ENCODE peak calls at places on chromosomes 11 and 22, in five cellular contexts. One of them, this sample, is unnamed.
A peak's percentile ranks its signal among the peaks of the same experiment; 100 is the strongest.

GRCh38 chr11:2509481-2510001 is 64.7 kb downstream of the KCNQ1 start:
- DNase-seq in GM20000: peak; percentile 3
- DNase-seq in dorsolateral prefrontal cortex: no peak
- DNase-seq in foreskin fibroblast: no peak
- DNase-seq in glutamatergic neuron: peak; percentile 14
- DNase-seq in this sample: no peak

GRCh38 chr11:72411623-72412532 is 22.5 kb downstream of the CLPB start:
- DNase-seq in glutamatergic neuron: peak; percentile 42
- DNase-seq in foreskin fibroblast: no peak
- DNase-seq in GM20000: peak; percentile 66
- DNase-seq in dorsolateral prefrontal cortex: no peak
- DNase-seq in this sample: no peak

GRCh38 chr11:76782526-76783293 is 446 bp upstream of the TSKU start:
- DNase-seq in GM20000: peak; percentile 77
- DNase-seq in dorsolateral prefrontal cortex: peak; percentile 57
- DNase-seq in foreskin fibroblast: peak; percentile 99
- DNase-seq in glutamatergic neuron: peak; percentile 97
- DNase-seq in this sample: peak; percentile 88

GRCh38 chr22:21866821-21867527 is 471 bp downstream of the MAPK1 start:
- DNase-seq in glutamatergic neuron: peak; percentile 18
- DNase-seq in GM20000: no peak
- DNase-seq in foreskin fibroblast: peak; percentile 38
- DNase-seq in dorsolateral prefrontal cortex: no peak
- DNase-seq in this sample: no peak

GRCh38 chr11:66981976-66982578 is 7.0 kb downstream of the C11orf86 start:
- DNase-seq in glutamatergic neuron: no peak
- DNase-seq in GM20000: no peak
- DNase-seq in foreskin fibroblast: peak; percentile 97
- DNase-seq in dorsolateral prefrontal cortex: peak; percentile 37
- DNase-seq in this sample: peak; percentile 53

GRCh38 chr11:76689313-76689712 is 18.8 kb upstream of the LRRC32 start:
- DNase-seq in glutamatergic neuron: no peak
- DNase-seq in dorsolateral prefrontal cortex: no peak
- DNase-seq in foreskin fibroblast: no peak
- DNase-seq in GM20000: no peak
- DNase-seq in this sample: no peak

GRCh38 chr11:46696212-46696558 is 4.2 kb downstream of the ARHGAP1 start:
- DNase-seq in GM20000: no peak
- DNase-seq in foreskin fibroblast: no peak
- DNase-seq in dorsolateral prefrontal cortex: peak; percentile 96
- DNase-seq in glutamatergic neuron: no peak
- DNase-seq in this sample: no peak

GRCh38 chr11:58787903-58788302 is 56.2 kb upstream of the GLYAT start:
- DNase-seq in GM20000: no peak
- DNase-seq in foreskin fibroblast: peak; percentile 34
- DNase-seq in dorsolateral prefrontal cortex: no peak
- DNase-seq in glutamatergic neuron: no peak
- DNase-seq in this sample: no peak

GRCh38 chr11:748007-748359 is 719 bp downstream of the TALDO1 start:
- DNase-seq in glutamatergic neuron: no peak
- DNase-seq in dorsolateral prefrontal cortex: no peak
- DNase-seq in GM20000: peak; percentile 31
- DNase-seq in foreskin fibroblast: peak; percentile 41
- DNase-seq in this sample: no peak

GRCh38 chr22:48948575-48949170 is 879.0 kb downstream of the BRD1 start:
- DNase-seq in foreskin fibroblast: no peak
- DNase-seq in dorsolateral prefrontal cortex: no peak
- DNase-seq in glutamatergic neuron: no peak
- DNase-seq in GM20000: no peak
- DNase-seq in this sample: no peak

GRCh38 chr11:19239039-19239438 is 1.7 kb downstream of the E2F8 start:
- DNase-seq in dorsolateral prefrontal cortex: no peak
- DNase-seq in GM20000: no peak
- DNase-seq in glutamatergic neuron: no peak
- DNase-seq in foreskin fibroblast: no peak
- DNase-seq in this sample: no peak

GRCh38 chr22:47395481-47395880 is 633.0 kb downstream of the TBC1D22A start:
- DNase-seq in foreskin fibroblast: no peak
- DNase-seq in dorsolateral prefrontal cortex: no peak
- DNase-seq in glutamatergic neuron: no peak
- DNase-seq in GM20000: no peak
- DNase-seq in this sample: no peak

GRCh38 chr11:2743427-2744110 is 43.8 kb upstream of the KCNQ1OT1 start:
- DNase-seq in GM20000: no peak
- DNase-seq in dorsolateral prefrontal cortex: no peak
- DNase-seq in glutamatergic neuron: peak; percentile 14
- DNase-seq in foreskin fibroblast: no peak
- DNase-seq in this sample: no peak

GRCh38 chr22:27913162-27913741 is 5.8 kb downstream of the PITPNB start:
- DNase-seq in glutamatergic neuron: no peak
- DNase-seq in foreskin fibroblast: no peak
- DNase-seq in GM20000: peak; percentile 11
- DNase-seq in dorsolateral prefrontal cortex: no peak
- DNase-seq in this sample: no peak

GRCh38 chr11:56172256-56172835 is 4.1 kb upstream of the OR5J2 start:
- DNase-seq in glutamatergic neuron: no peak
- DNase-seq in foreskin fibroblast: no peak
- DNase-seq in dorsolateral prefrontal cortex: no peak
- DNase-seq in GM20000: no peak
- DNase-seq in this sample: no peak

GRCh38 chr11:117259417-117259816 is 26.9 kb downstream of the RNF214 start:
- DNase-seq in foreskin fibroblast: peak; percentile 71
- DNase-seq in glutamatergic neuron: no peak
- DNase-seq in GM20000: no peak
- DNase-seq in dorsolateral prefrontal cortex: no peak
- DNase-seq in this sample: peak; percentile 57

GRCh38 chr22:37563153-37564081 is 3.1 kb downstream of the CDC42EP1 start:
- DNase-seq in glutamatergic neuron: no peak
- DNase-seq in dorsolateral prefrontal cortex: peak; percentile 70
- DNase-seq in foreskin fibroblast: peak; percentile 97
- DNase-seq in GM20000: no peak
- DNase-seq in this sample: peak; percentile 78

GRCh38 chr11:60955566-60955965 is 3.6 kb upstream of the SLC15A3 start:
- DNase-seq in foreskin fibroblast: no peak
- DNase-seq in glutamatergic neuron: no peak
- DNase-seq in GM20000: no peak
- DNase-seq in dorsolateral prefrontal cortex: no peak
- DNase-seq in this sample: no peak

GRCh38 chr11:57279131-57279530 is 42.1 kb upstream of the APLNR start:
- DNase-seq in GM20000: no peak
- DNase-seq in dorsolateral prefrontal cortex: no peak
- DNase-seq in foreskin fibroblast: peak; percentile 67
- DNase-seq in glutamatergic neuron: no peak
- DNase-seq in this sample: no peak

GRCh38 chr11:112718483-112718882 is 242.7 kb upstream of the NCAM1 start:
- DNase-seq in foreskin fibroblast: no peak
- DNase-seq in glutamatergic neuron: no peak
- DNase-seq in GM20000: no peak
- DNase-seq in dorsolateral prefrontal cortex: no peak
- DNase-seq in this sample: no peak

GRCh38 chr11:58998480-58999290 is 59.4 kb downstream of the GLYATL1 start:
- DNase-seq in GM20000: no peak
- DNase-seq in dorsolateral prefrontal cortex: no peak
- DNase-seq in foreskin fibroblast: no peak
- DNase-seq in glutamatergic neuron: no peak
- DNase-seq in this sample: no peak

GRCh38 chr11:2880646-2881045 is 4.9 kb downstream of the CDKN1C start:
- DNase-seq in GM20000: no peak
- DNase-seq in dorsolateral prefrontal cortex: no peak
- DNase-seq in foreskin fibroblast: no peak
- DNase-seq in glutamatergic neuron: no peak
- DNase-seq in this sample: no peak

GRCh38 chr22:24102366-24103200 is 78.7 kb upstream of the SUSD2 start:
- DNase-seq in dorsolateral prefrontal cortex: peak; percentile 5
- DNase-seq in foreskin fibroblast: no peak
- DNase-seq in glutamatergic neuron: no peak
- DNase-seq in GM20000: no peak
- DNase-seq in this sample: no peak

GRCh38 chr22:24099661-24100060 is 81.6 kb upstream of the SUSD2 start:
- DNase-seq in glutamatergic neuron: no peak
- DNase-seq in GM20000: no peak
- DNase-seq in dorsolateral prefrontal cortex: no peak
- DNase-seq in foreskin fibroblast: no peak
- DNase-seq in this sample: no peak

GRCh38 chr22:24104307-24105017 is 76.8 kb upstream of the SUSD2 start:
- DNase-seq in glutamatergic neuron: no peak
- DNase-seq in GM20000: no peak
- DNase-seq in dorsolateral prefrontal cortex: no peak
- DNase-seq in foreskin fibroblast: no peak
- DNase-seq in this sample: no peak

GRCh38 chr22:24105018-24105360 is 76.3 kb upstream of the SUSD2 start:
- DNase-seq in GM20000: no peak
- DNase-seq in glutamatergic neuron: no peak
- DNase-seq in foreskin fibroblast: peak; percentile 71
- DNase-seq in dorsolateral prefrontal cortex: no peak
- DNase-seq in this sample: no peak

DNA sequence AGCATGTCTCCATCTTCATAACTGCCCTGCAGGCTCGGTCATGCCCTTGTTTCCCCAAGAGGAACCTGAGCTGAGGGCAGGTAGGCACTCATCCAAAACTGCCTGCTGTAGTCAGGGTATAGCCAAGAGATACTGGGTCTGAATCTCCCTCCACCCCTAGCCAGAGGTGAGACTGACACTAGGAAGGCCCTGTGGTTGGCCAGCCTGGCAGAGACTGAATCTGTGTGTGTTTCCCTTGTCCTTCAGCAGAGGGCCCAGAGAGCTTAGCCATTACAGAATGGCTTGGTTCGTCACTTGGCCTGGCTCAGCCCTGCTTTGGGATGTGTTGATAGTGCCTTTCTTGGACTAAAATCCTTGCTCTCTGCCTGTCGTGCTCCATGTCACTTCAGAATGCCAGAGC is 79.3 kb upstream of the SUSD2 start:
- DNase-seq in foreskin fibroblast: peak; percentile 24
- DNase-seq in dorsolateral prefrontal cortex: peak; percentile 8
- DNase-seq in glutamatergic neuron: no peak
- DNase-seq in GM20000: no peak
- DNase-seq in this sample: no peak
- TF ChIP-seq CTCF in foreskin fibroblast: no peak
- TF ChIP-seq CTCF in dorsolateral prefrontal cortex: no peak
- TF ChIP-seq CTCF in glutamatergic neuron: no peak
- TF ChIP-seq CTCF in GM20000: no peak
- TF ChIP-seq CTCF in this sample: no peak

DNA sequence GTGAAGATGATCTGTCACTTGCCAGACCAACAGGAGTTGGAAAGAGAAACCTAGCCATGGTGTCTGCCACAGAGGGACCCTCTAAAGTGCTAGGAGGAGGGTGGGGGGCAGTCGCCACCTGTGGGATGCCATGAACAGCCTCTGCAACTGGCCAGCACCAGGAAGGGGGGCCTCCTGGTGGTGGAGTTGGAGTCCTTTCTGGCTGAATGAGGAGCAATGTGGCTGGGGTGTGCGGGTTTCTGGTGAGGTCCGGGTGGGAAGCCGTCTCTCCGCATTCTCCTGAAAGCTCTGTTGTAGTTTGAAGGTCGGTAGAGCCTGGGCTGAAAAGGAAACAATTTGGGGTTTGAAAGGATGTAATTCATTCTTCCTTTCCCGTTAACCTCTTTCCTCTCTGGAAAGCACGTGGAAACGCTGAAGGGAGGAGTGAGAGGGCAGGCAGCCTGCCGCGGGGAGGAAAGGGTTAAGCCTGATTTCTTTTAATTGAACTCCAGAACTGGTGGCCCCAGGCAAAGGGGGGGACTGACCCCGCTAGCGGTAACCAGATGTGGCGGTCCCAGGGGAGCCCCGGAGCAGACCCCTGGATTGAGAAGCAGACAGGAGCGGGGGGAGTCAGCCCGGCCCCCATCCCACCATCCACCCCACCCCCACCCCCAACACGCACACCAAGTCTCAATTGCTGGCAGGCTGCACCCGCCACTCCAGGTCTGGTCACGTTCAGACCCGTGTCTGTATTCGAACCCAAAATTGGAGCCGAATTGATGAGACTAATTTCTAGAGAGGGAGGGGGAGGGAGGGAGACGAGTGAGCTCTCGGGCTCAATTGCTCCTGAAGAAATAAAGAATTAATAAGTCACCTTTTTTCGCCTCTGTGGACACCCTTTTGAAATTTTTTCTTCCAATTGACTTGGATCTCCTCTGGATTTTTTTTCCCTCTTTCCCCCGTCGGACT is 1.8 kb upstream of the FLI1 start:
- DNase-seq in GM20000: peak; percentile 51
- DNase-seq in glutamatergic neuron: peak; percentile 31
- DNase-seq in dorsolateral prefrontal cortex: no peak
- DNase-seq in foreskin fibroblast: no peak
- DNase-seq in this sample: no peak
- TF ChIP-seq CTCF in GM20000: no peak
- TF ChIP-seq CTCF in glutamatergic neuron: no peak
- TF ChIP-seq CTCF in dorsolateral prefrontal cortex: no peak
- TF ChIP-seq CTCF in foreskin fibroblast: peak; percentile 41
- TF ChIP-seq CTCF in this sample: peak; percentile 28

GRCh38 chr11:12915093-12915492 is 94.0 kb upstream of the RASSF10 start:
- DNase-seq in dorsolateral prefrontal cortex: no peak
- DNase-seq in glutamatergic neuron: no peak
- DNase-seq in foreskin fibroblast: no peak
- DNase-seq in GM20000: no peak
- DNase-seq in this sample: no peak

GRCh38 chr11:12909866-12910265 is 99.2 kb upstream of the RASSF10 start:
- DNase-seq in dorsolateral prefrontal cortex: no peak
- DNase-seq in GM20000: no peak
- DNase-seq in glutamatergic neuron: no peak
- DNase-seq in foreskin fibroblast: peak; percentile 26
- DNase-seq in this sample: no peak

GRCh38 chr11:12917830-12918229 is 91.3 kb upstream of the RASSF10 start:
- DNase-seq in GM20000: no peak
- DNase-seq in glutamatergic neuron: no peak
- DNase-seq in dorsolateral prefrontal cortex: no peak
- DNase-seq in foreskin fibroblast: no peak
- DNase-seq in this sample: no peak

GRCh38 chr11:12918667-12919066 is 90.4 kb upstream of the RASSF10 start:
- DNase-seq in glutamatergic neuron: no peak
- DNase-seq in foreskin fibroblast: no peak
- DNase-seq in dorsolateral prefrontal cortex: no peak
- DNase-seq in GM20000: no peak
- DNase-seq in this sample: no peak

DNA sequence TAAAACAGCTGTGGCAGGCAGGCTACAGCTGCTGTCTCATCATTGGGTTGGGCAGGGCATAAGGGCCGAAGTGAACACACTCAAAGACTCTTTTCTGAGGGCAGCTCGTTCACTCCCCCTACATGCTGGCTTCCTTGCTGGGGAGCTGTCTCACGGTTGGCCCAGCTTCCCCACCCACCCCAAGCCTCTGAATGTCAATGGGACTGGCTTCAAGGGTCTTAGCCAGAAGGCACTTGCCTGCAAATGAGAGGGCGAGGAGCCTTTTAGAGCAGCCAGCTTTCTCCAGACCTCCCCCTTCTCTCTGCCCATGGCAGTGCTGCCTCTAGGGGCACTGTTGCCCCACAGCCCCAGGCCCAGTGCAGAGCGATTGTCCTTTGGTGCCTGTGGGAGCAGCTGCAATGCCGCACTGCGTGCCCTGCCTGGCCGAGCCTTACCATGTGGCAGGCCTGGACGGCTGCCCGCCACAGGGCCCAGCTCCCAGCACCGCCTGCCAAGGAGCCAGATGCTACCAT is 94.7 kb upstream of the RASSF10 start:
- DNase-seq in glutamatergic neuron: peak; percentile 83
- DNase-seq in foreskin fibroblast: peak; percentile 90
- DNase-seq in GM20000: no peak
- DNase-seq in dorsolateral prefrontal cortex: peak; percentile 84
- DNase-seq in this sample: peak; percentile 31
- TF ChIP-seq CTCF in glutamatergic neuron: peak; percentile 78
- TF ChIP-seq CTCF in foreskin fibroblast: peak; percentile 83
- TF ChIP-seq CTCF in GM20000: peak; percentile 22
- TF ChIP-seq CTCF in dorsolateral prefrontal cortex: peak; percentile 87
- TF ChIP-seq CTCF in this sample: peak; percentile 83

GRCh38 chr11:110269996-110270395 is 26.4 kb downstream of the RDX start:
- DNase-seq in dorsolateral prefrontal cortex: no peak
- DNase-seq in GM20000: no peak
- DNase-seq in glutamatergic neuron: no peak
- DNase-seq in foreskin fibroblast: no peak
- DNase-seq in this sample: no peak
- TF ChIP-seq CTCF in dorsolateral prefrontal cortex: no peak
- TF ChIP-seq CTCF in GM20000: no peak
- TF ChIP-seq CTCF in glutamatergic neuron: no peak
- TF ChIP-seq CTCF in foreskin fibroblast: no peak
- TF ChIP-seq CTCF in this sample: no peak

This sample was measured in AG09309.